ENCODE peak calls at places on chromosomes 2 and 18, in eight cellular contexts. D, J, U, Q, N, E, L and W are unnamed samples.

GRCh38 chr2:54755641-54756326 is 32.3 kb downstream of the EML6 start:
- DNase-seq in D (no peak), J (no peak), U (no peak), Q (no peak), N (no peak), E (no peak), L (peak; percentile 81), W (no peak)

GRCh38 chr2:43265006-43265770 is 38.8 kb upstream of the ZFP36L2 start:
- DNase-seq in D (no peak), J (no peak), U (no peak), Q (no peak), N (no peak), E (no peak), L (no peak), W (no peak)

GRCh38 chr2:241569831-241570281 is 11.3 kb downstream of the BOK start:
- DNase-seq in D (no peak), J (no peak), U (no peak), Q (no peak), N (no peak), E (no peak), L (no peak), W (no peak)

GRCh38 chr2:183292028-183292427 is 167.8 kb downstream of the NUP35 start:
- DNase-seq in D (no peak), J (no peak), U (no peak), Q (no peak), N (no peak), E (no peak), L (no peak), W (no peak)

GRCh38 chr2:238701066-238701906 is 146.6 kb upstream of the TWIST2 start:
- DNase-seq in D (no peak), J (no peak), U (no peak), Q (no peak), N (no peak), E (no peak), L (no peak), W (no peak)

GRCh38 chr2:74516070-74516633 is 1.9 kb downstream of the TLX2 start:
- DNase-seq in D (peak; percentile 29), J (peak; percentile 83), U (no peak), Q (no peak), N (no peak), E (peak; percentile 80), L (no peak), W (no peak)

GRCh38 chr2:169276045-169276444 is 86.3 kb downstream of the LRP2 start:
- DNase-seq in D (no peak), J (no peak), U (peak; percentile 11), Q (no peak), N (no peak), E (no peak), L (peak; percentile 39), W (no peak)

GRCh38 chr2:73832905-73833304 is 4.1 kb downstream of the STAMBP start:
- DNase-seq in D (no peak), J (no peak), U (peak; percentile 68), Q (no peak), N (no peak), E (no peak), L (peak; percentile 45), W (no peak)

GRCh38 chr18:30481871-30482270 is 560.7 kb downstream of the DSC3 start:
- DNase-seq in D (no peak), J (no peak), U (no peak), Q (no peak), N (no peak), E (no peak), L (no peak), W (no peak)

GRCh38 chr2:17148298-17149228 is 369.7 kb downstream of the RAD51AP2 start:
- DNase-seq in D (peak; percentile 18), J (no peak), U (peak; percentile 17), Q (no peak), N (peak; percentile 9), E (no peak), L (peak; percentile 41), W (no peak)

GRCh38 chr2:145344076-145344724 is 824.3 kb upstream of the ZEB2 start:
- DNase-seq in D (peak; percentile 37), J (no peak), U (no peak), Q (no peak), N (no peak), E (no peak), L (no peak), W (no peak)

GRCh38 chr2:236337465-236338325 is 73.5 kb upstream of the ASB18 start:
- DNase-seq in D (no peak), J (no peak), U (no peak), Q (no peak), N (no peak), E (no peak), L (no peak), W (no peak)

GRCh38 chr2:230411484-230412368 is 4.3 kb upstream of the SP100 start:
- DNase-seq in D (peak; percentile 53), J (peak; percentile 84), U (peak; percentile 30), Q (peak; percentile 33), N (peak; percentile 40), E (peak; percentile 38), L (peak; percentile 72), W (peak; percentile 39)

GRCh38 chr2:2291500-2292260 is 39.4 kb downstream of the MYT1L start:
- DNase-seq in D (no peak), J (no peak), U (peak; percentile 13), Q (no peak), N (peak; percentile 25), E (no peak), L (no peak), W (no peak)

GRCh38 chr2:53829669-53830290 is 30.0 kb downstream of the GPR75 start:
- DNase-seq in D (no peak), J (no peak), U (no peak), Q (no peak), N (no peak), E (no peak), L (no peak), W (no peak)

GRCh38 chr2:67516358-67516757 is 119.2 kb downstream of the ETAA1 start:
- DNase-seq in D (no peak), J (peak; percentile 50), U (no peak), Q (no peak), N (no peak), E (no peak), L (no peak), W (no peak)

GRCh38 chr2:181685150-181685688 is 4.9 kb upstream of the NEUROD1 start:
- DNase-seq in D (no peak), J (no peak), U (no peak), Q (no peak), N (no peak), E (no peak), L (no peak), W (no peak)

GRCh38 chr2:241248897-241249296 is 60.4 kb downstream of the ANO7 start:
- DNase-seq in D (no peak), J (no peak), U (no peak), Q (no peak), N (no peak), E (no peak), L (no peak), W (no peak)

GRCh38 chr2:165417009-165417408 is 52.5 kb upstream of the CSRNP3 start:
- DNase-seq in D (no peak), J (no peak), U (no peak), Q (no peak), N (no peak), E (no peak), L (no peak), W (no peak)

GRCh38 chr2:152344561-152345195 is 9.7 kb downstream of the FMNL2 start:
- DNase-seq in D (no peak), J (no peak), U (no peak), Q (no peak), N (no peak), E (no peak), L (no peak), W (no peak)